ENCODE peak calls at places on chromosomes 6 and 20, in four cellular contexts. One of them, this sample, is unnamed.

GRCh38 chr20:38997622-38998021 is 35.5 kb downstream of the DHX35 start:
- DNase-seq in HepG2: no peak
- DNase-seq in Panc1: no peak
- DNase-seq in K562: peak; percentile 62
- DNase-seq in this sample: no peak

GRCh38 chr20:31903630-31904386 is 33.4 kb downstream of the TTLL9 start:
- DNase-seq in HepG2: no peak
- DNase-seq in Panc1: no peak
- DNase-seq in K562: no peak
- DNase-seq in this sample: no peak

GRCh38 chr6:1348675-1349074 is 36.8 kb downstream of the FOXQ1 start:
- DNase-seq in HepG2: no peak
- DNase-seq in Panc1: no peak
- DNase-seq in K562: no peak
- DNase-seq in this sample: no peak

GRCh38 chr6:36836091-36836770 is 3.0 kb downstream of the CPNE5 start:
- DNase-seq in HepG2: no peak
- DNase-seq in Panc1: no peak
- DNase-seq in K562: no peak
- DNase-seq in this sample: no peak

GRCh38 chr6:10138917-10139316 is 276.0 kb downstream of the TFAP2A start:
- DNase-seq in HepG2: no peak
- DNase-seq in Panc1: no peak
- DNase-seq in K562: no peak
- DNase-seq in this sample: no peak

GRCh38 chr6:106486236-106486635 is 125.7 kb downstream of the CRYBG1 start:
- DNase-seq in HepG2: no peak
- DNase-seq in Panc1: no peak
- DNase-seq in K562: no peak
- DNase-seq in this sample: no peak

GRCh38 chr6:38364127-38364526 is 275.6 kb downstream of the BTBD9 start:
- DNase-seq in HepG2: no peak
- DNase-seq in Panc1: no peak
- DNase-seq in K562: no peak
- DNase-seq in this sample: no peak

GRCh38 chr6:94215614-94216013 is 796.3 kb upstream of the EPHA7 start:
- DNase-seq in HepG2: no peak
- DNase-seq in Panc1: no peak
- DNase-seq in K562: no peak
- DNase-seq in this sample: no peak

GRCh38 chr6:120363429-120363828 is 970.9 kb downstream of the TBC1D32 start:
- DNase-seq in HepG2: no peak
- DNase-seq in Panc1: no peak
- DNase-seq in K562: no peak
- DNase-seq in this sample: no peak

GRCh38 chr6:81995548-81996289 is 243.2 kb upstream of the TENT5A start:
- DNase-seq in HepG2: no peak
- DNase-seq in Panc1: no peak
- DNase-seq in K562: no peak
- DNase-seq in this sample: no peak

GRCh38 chr6:138246650-138247440 is 28.6 kb upstream of the PBOV1 start:
- DNase-seq in HepG2: no peak
- DNase-seq in Panc1: no peak
- DNase-seq in K562: no peak
- DNase-seq in this sample: no peak

GRCh38 chr6:118665011-118665410 is 13.6 kb upstream of the CEP85L start:
- DNase-seq in HepG2: no peak
- DNase-seq in Panc1: no peak
- DNase-seq in K562: no peak
- DNase-seq in this sample: no peak

GRCh38 chr20:13173201-13173600 is 47.9 kb upstream of the ISM1 start:
- DNase-seq in HepG2: no peak
- DNase-seq in Panc1: no peak
- DNase-seq in K562: no peak
- DNase-seq in this sample: no peak

GRCh38 chr6:37188962-37189510 is 19.1 kb downstream of the PIM1 start:
- DNase-seq in HepG2: no peak
- DNase-seq in Panc1: no peak
- DNase-seq in K562: no peak
- DNase-seq in this sample: no peak

GRCh38 chr20:22861990-22862389 is 173.1 kb upstream of the SSTR4 start:
- DNase-seq in HepG2: no peak
- DNase-seq in Panc1: no peak
- DNase-seq in K562: no peak
- DNase-seq in this sample: no peak

GRCh38 chr6:21201673-21202430 is 391.7 kb upstream of the SOX4 start:
- DNase-seq in HepG2: no peak
- DNase-seq in Panc1: no peak
- DNase-seq in K562: no peak
- DNase-seq in this sample: no peak

GRCh38 chr20:5652626-5653573 is 97.3 kb upstream of the SHLD1 start:
- DNase-seq in HepG2: no peak
- DNase-seq in Panc1: no peak
- DNase-seq in K562: no peak
- DNase-seq in this sample: no peak

GRCh38 chr6:143068001-143068400 is 7.3 kb downstream of the AIG1 start:
- DNase-seq in HepG2: no peak
- DNase-seq in Panc1: no peak
- DNase-seq in K562: no peak
- DNase-seq in this sample: no peak

GRCh38 chr6:130366011-130366963 is at the start of gene TMEM200A:
- DNase-seq in HepG2: no peak
- DNase-seq in Panc1: no peak
- DNase-seq in K562: no peak
- DNase-seq in this sample: no peak

GRCh38 chr20:42740191-42740870 is 449.4 kb downstream of the PTPRT start:
- DNase-seq in HepG2: no peak
- DNase-seq in Panc1: no peak
- DNase-seq in K562: no peak
- DNase-seq in this sample: no peak

GRCh38 chr20:1800777-1801176 is 94.4 kb upstream of the SIRPA start:
- DNase-seq in HepG2: no peak
- DNase-seq in Panc1: no peak
- DNase-seq in K562: no peak
- DNase-seq in this sample: no peak

GRCh38 chr6:42068173-42068572 is 17.8 kb downstream of the TAF8 start:
- DNase-seq in HepG2: no peak
- DNase-seq in Panc1: no peak
- DNase-seq in K562: no peak
- DNase-seq in this sample: no peak

GRCh38 chr20:47438464-47439381 is 63.0 kb upstream of the NCOA3 start:
- DNase-seq in HepG2: no peak
- DNase-seq in Panc1: no peak
- DNase-seq in K562: peak; percentile 67
- DNase-seq in this sample: peak; percentile 33

GRCh38 chr6:46882622-46883021 is 39.1 kb downstream of the ADGRF5 start:
- DNase-seq in HepG2: no peak
- DNase-seq in Panc1: no peak
- DNase-seq in K562: no peak
- DNase-seq in this sample: no peak

GRCh38 chr6:74931567-74931966 is 274.3 kb downstream of the COL12A1 start:
- DNase-seq in HepG2: no peak
- DNase-seq in Panc1: no peak
- DNase-seq in K562: no peak
- DNase-seq in this sample: no peak

GRCh38 chr6:14765106-14765505 is 480.8 kb upstream of the JARID2 start:
- DNase-seq in HepG2: no peak
- DNase-seq in Panc1: no peak
- DNase-seq in K562: no peak
- DNase-seq in this sample: no peak

GRCh38 chr20:47531468-47531867 is 29.8 kb downstream of the NCOA3 start:
- DNase-seq in HepG2: no peak
- DNase-seq in Panc1: no peak
- DNase-seq in K562: no peak
- DNase-seq in this sample: no peak

GRCh38 chr20:59958626-59959025 is 403 bp downstream of the CDH26 start:
- DNase-seq in HepG2: no peak
- DNase-seq in Panc1: no peak
- DNase-seq in K562: no peak
- DNase-seq in this sample: no peak

GRCh38 chr6:160005861-160006540 is 37.1 kb downstream of the IGF2R start:
- DNase-seq in HepG2: no peak
- DNase-seq in Panc1: no peak
- DNase-seq in K562: no peak
- DNase-seq in this sample: no peak

GRCh38 chr6:13390658-13391057 is 62.3 kb upstream of the TBC1D7 start:
- DNase-seq in HepG2: no peak
- DNase-seq in Panc1: no peak
- DNase-seq in K562: no peak
- DNase-seq in this sample: no peak

GRCh38 chr20:49277786-49278035 is 146 bp downstream of the ZNFX1 start:
- DNase-seq in HepG2: no peak
- DNase-seq in Panc1: no peak
- DNase-seq in K562: no peak
- DNase-seq in this sample: no peak

GRCh38 chr20:49276201-49276894 is 1.5 kb downstream of the ZNFX1 start:
- DNase-seq in HepG2: no peak
- DNase-seq in Panc1: no peak
- DNase-seq in K562: no peak
- DNase-seq in this sample: no peak

GRCh38 chr20:49275634-49276033 is 2.2 kb downstream of the ZNFX1 start:
- DNase-seq in HepG2: no peak
- DNase-seq in Panc1: no peak
- DNase-seq in K562: no peak
- DNase-seq in this sample: no peak

GRCh38 chr20:49278036-49278816 is at the start of gene ZNFX1:
- DNase-seq in HepG2: peak; percentile 99
- DNase-seq in Panc1: peak; percentile 95
- DNase-seq in K562: peak; percentile 94
- DNase-seq in this sample: peak; percentile 94

DNA sequence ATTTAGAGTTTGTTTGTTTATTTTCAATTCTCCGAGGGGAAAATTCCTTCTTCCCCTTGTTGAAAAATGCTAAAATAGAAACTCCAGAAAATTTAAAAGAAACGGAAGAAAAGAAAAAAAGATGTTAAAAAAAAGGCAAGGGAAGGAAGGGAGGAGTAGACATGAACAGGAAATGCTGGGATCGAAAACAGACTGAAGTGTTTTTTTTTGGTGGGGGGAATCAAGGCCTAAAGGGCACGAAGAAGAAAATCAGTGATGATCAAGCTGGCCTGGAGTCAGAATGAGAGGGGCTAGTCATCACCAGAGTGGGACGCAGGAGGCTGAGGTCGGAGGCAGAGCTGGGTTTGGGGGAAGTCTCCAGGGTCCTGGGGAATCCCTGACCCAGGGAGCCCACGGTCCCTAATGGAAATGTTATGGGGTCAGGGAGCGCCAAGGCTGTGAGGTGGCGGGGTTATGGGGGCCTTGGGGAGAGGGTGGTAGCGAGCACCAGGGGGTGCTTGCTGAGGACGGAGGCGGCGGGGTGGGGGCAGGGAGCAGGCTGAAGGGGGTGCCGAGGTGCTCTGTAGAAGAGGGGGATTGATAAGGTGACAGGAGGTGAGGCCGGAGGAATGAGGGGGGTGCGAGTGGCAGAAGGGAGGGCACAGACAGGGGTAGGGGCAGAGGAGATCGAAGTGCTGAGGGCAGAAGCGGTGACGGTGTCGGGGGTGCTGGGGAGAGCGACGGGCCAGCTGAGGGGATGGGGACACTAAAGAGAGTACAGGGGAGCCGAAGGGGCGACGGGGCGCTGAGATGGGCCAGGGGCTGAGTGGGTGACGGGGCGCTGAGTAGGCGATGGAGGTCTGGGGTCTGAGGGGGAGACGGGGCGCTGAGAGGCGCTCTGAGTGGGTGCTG is 717 bp downstream of the ZNFX1 start:
- DNase-seq in HepG2: no peak
- DNase-seq in Panc1: no peak
- DNase-seq in K562: peak; percentile 53
- DNase-seq in this sample: no peak
- TF ChIP-seq TCF7L2 in HepG2: no peak
- TF ChIP-seq TCF7L2 in Panc1: no peak
- TF ChIP-seq TCF7L2 in K562: no peak
- TF ChIP-seq TCF7L2 in this sample: no peak

DNA sequence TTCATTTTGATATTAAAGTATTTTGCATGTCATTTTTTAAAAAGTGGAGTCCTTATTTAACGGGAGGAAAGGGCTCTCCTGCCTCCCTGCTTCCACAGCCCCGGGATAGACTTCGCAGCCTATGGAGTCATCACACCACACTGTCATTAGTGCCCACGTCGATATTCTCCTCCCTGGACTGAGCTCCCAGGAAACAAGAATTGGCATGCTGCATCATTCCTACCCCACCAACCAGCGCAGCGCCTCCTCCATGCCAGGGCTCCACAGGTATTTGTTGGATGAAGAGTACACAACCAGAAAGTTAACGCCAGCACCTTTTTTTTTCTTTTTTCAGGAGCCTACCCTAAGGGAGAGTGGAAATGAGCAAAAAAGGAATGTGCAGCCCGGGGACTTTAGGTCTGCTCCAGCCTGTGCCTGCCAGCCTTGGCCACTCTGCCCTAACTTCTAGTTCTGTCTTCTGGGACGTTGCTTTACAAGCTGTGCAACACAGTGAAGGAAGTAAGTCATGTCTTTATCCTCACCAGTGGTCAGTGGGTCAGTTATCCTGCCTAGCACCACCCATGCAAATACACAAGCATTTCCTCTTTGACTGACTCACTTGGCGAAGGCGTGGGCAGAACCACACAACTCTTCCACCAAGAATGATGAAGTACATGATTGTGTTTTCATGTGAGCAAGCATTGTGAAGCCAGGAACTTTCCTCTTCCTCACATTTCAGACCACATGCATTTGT is 180.7 kb upstream of the UST start:
- DNase-seq in HepG2: no peak
- DNase-seq in Panc1: no peak
- DNase-seq in K562: no peak
- DNase-seq in this sample: peak; percentile 13
- TF ChIP-seq TCF7L2 in HepG2: no peak
- TF ChIP-seq TCF7L2 in Panc1: no peak
- TF ChIP-seq TCF7L2 in K562: no peak
- TF ChIP-seq TCF7L2 in this sample: no peak

GRCh38 chr6:7727150-7727950 is 1.5 kb downstream of the BMP6 start:
- DNase-seq in HepG2: no peak
- DNase-seq in Panc1: no peak
- DNase-seq in K562: peak; percentile 22
- DNase-seq in this sample: no peak
- TF ChIP-seq TCF7L2 in HepG2: no peak
- TF ChIP-seq TCF7L2 in Panc1: no peak
- TF ChIP-seq TCF7L2 in K562: no peak
- TF ChIP-seq TCF7L2 in this sample: no peak

DNA sequence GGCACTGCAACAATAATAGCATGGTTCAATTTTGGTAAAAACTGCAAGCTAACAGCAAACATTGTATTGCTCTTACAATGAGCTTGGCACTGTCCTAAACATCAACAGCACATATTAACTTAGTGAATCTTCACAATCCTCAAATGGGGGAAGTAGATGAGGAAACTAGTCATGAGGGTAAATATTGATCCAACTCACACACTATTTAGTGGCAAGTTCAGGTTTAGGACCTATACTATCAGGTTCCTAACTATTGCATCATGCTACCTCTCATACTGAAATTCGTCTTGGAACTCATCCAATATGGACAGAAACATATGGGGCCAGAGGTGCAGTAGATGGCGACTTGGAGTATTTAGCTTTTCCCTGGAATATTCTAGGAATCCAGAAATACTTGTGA is 34.2 kb downstream of the FKBP1C start:
- DNase-seq in HepG2: peak; percentile 51
- DNase-seq in Panc1: no peak
- DNase-seq in K562: no peak
- DNase-seq in this sample: no peak
- TF ChIP-seq TCF7L2 in HepG2: no peak
- TF ChIP-seq TCF7L2 in Panc1: no peak
- TF ChIP-seq TCF7L2 in K562: no peak
- TF ChIP-seq TCF7L2 in this sample: no peak